ENCODE peak calls at places on chromosome 5, in nine cellular contexts. U is IMR-90, W is uterus, L is Peyer's patch, O is spleen, E is H1, D is gastrocnemius medialis, X is sigmoid colon, F is transverse colon. Q is an unnamed sample. For H3K27me3, the result is how much of the 10 kb centered on the place peaks cover.

GRCh38 chr5:2629035-2629434 is 122.4 kb downstream of the IRX2 start:
- DNase-seq in U (no peak), W (no peak), L (no peak), O (no peak), E (no peak), D (no peak), X (no peak), F (no peak), Q (no peak)

GRCh38 chr5:158051036-158051435 is 192.1 kb upstream of the CLINT1 start:
- DNase-seq in U (no peak), W (no peak), L (no peak), O (no peak), E (no peak), D (no peak), X (no peak), F (no peak), Q (no peak)

GRCh38 chr5:9194509-9194908 is 351.4 kb downstream of the SEMA5A start:
- DNase-seq in U (peak), W (no peak), L (no peak), O (no peak), E (no peak), D (no peak), X (no peak), F (no peak), Q (no peak)

GRCh38 chr5:40477856-40478546 is 201.7 kb upstream of the PTGER4 start:
- DNase-seq in U (peak), W (no peak), L (no peak), O (no peak), E (no peak), D (no peak), X (peak), F (no peak), Q (no peak)

GRCh38 chr5:174717826-174718455 is 6.4 kb upstream of the MSX2 start:
- DNase-seq in U (no peak), W (no peak), L (no peak), O (no peak), E (no peak), D (no peak), X (peak), F (no peak), Q (no peak)

GRCh38 chr5:71475788-71476384 is 20.4 kb downstream of the BDP1 start:
- DNase-seq in U (peak), W (no peak), L (no peak), O (no peak), E (no peak), D (no peak), X (no peak), F (no peak), Q (no peak)

GRCh38 chr5:171610686-171611085 is 174.9 kb upstream of the SMIM23 start:
- DNase-seq in U (no peak), W (no peak), L (no peak), O (no peak), E (no peak), D (no peak), X (no peak), F (no peak), Q (no peak)

GRCh38 chr5:94649874-94650273 is 31.4 kb downstream of the SLF1 start:
- DNase-seq in U (no peak), W (no peak), L (no peak), O (no peak), E (no peak), D (no peak), X (no peak), F (no peak), Q (no peak)

GRCh38 chr5:130035388-130035787 is 131.1 kb downstream of the CHSY3 start:
- DNase-seq in U (no peak), W (no peak), L (no peak), O (no peak), E (no peak), D (no peak), X (no peak), F (no peak), Q (no peak)

GRCh38 chr5:139638090-139638735 is 9.9 kb upstream of the CXXC5 start:
- DNase-seq in U (peak), W (peak), L (peak), O (peak), E (no peak), D (peak), X (peak), F (peak), Q (no peak)

GRCh38 chr5:172282277-172283019 is 1.1 kb downstream of the UBTD2 start:
- DNase-seq in U (peak), W (no peak), L (no peak), O (no peak), E (no peak), D (no peak), X (no peak), F (no peak), Q (no peak)

GRCh38 chr5:159765760-159766517 is 150.3 kb upstream of the ADRA1B start:
- DNase-seq in U (peak), W (no peak), L (no peak), O (no peak), E (no peak), D (no peak), X (no peak), F (no peak), Q (no peak)

GRCh38 chr5:55925181-55925580 is 69.6 kb downstream of the IL6ST start:
- DNase-seq in U (no peak), W (no peak), L (no peak), O (no peak), E (no peak), D (no peak), X (no peak), F (no peak), Q (no peak)

GRCh38 chr5:106205916-106206571 is 1464.7 kb downstream of the EFNA5 start:
- DNase-seq in U (no peak), W (no peak), L (no peak), O (peak), E (no peak), D (no peak), X (peak), F (no peak), Q (no peak)

GRCh38 chr5:39758426-39758825 is 333.6 kb upstream of the DAB2 start:
- DNase-seq in U (no peak), W (no peak), L (no peak), O (no peak), E (no peak), D (no peak), X (no peak), F (no peak), Q (no peak)

GRCh38 chr5:15013654-15014463 is 142.3 kb upstream of the ANKH start:
- DNase-seq in U (peak), W (no peak), L (no peak), O (no peak), E (no peak), D (no peak), X (no peak), F (no peak), Q (no peak)

DNA sequence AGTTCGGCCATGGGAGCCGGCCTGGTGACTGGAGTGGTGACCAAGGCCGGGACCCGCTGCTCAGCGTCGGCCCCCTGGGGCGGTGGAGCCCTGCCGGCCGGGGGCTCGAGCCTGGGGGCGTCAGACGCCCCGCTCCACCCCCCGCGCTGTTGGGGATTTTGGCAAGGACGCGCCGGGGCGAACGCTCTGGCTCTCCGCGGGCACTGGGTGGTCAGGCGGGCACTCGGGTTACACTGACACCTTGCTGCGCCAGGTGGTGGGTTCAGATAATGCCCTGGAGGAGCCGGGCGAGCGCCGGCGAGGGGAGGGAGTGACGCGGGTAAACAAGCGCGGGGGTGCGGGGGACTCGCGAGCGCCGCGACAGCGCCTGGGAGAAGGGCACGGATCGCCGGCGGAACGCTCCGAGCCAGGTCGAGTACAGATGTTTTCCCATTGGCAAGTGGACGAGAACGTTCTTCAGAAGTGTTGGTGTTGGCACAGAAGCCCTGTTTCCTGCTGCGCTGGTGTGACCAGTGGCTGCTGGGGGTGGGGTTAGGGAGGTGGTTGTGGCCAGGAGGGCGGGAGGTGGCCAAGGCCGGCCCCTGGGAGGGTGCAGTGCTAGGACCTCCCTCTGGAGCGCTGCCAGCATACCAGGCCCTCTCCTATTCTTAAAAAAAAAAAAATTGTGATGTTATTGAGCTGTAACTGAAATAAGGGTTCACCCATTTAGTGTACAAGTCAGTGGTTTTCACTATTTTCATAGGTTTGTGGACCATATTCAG is 773 bp downstream of the SQSTM1 start:
- DNase-seq in U (peak), W (peak), L (peak), O (peak), E (no peak), D (peak), X (peak), F (peak), Q (peak)
- TF ChIP-seq POLR2A in U (peak), W (peak), L (peak), O (peak), E (no peak), D (peak), X (peak), F (peak), Q (peak)

GRCh38 chr5:135535420-135535819 is 344 bp downstream of the NEUROG1 start:
- DNase-seq in U (no peak), W (no peak), L (no peak), O (no peak), E (no peak), D (no peak), X (no peak), F (no peak), Q (no peak)
- H3K27me3 ChIP-seq in U (half or more), W (under half), L (under half), O (under half), E (half or more), D (half or more), X (under half), F (half or more), Q (under half)

DNA sequence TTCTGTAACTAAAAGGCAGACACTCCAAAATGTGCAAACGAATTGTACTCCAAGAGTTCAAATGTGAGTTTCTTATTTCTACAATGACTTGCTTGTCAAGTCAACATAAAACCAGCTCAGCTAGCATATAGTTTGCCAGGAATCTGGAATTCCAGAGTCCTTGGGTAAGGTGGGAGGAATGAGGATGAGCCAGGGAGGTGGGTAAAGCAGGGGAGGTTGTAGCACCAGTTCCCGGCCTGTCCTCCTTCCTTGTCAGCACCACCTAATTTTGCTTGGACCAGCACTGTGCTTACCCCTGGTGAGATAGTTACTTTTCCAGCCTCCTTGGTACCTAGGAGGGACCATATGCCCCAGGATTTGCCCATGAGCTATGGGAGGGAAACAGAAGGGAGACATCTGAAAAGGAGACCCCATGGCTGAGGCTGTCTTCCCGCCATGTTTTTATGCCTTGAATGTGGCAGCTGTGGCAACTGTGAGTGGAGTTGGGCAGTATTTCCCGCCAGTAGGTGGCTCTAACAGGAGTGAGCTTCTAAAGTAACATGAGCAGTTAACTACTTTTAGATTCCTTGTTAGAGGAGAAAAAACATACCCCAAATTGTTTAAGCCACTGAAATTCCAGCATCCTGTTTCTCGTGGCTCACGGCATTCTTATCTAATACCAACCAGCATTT is 302.5 kb downstream of the TENT4A start:
- DNase-seq in U (no peak), W (no peak), L (no peak), O (no peak), E (peak), D (no peak), X (no peak), F (no peak), Q (no peak)
- TF ChIP-seq CTCF in U (no peak), W (no peak), L (no peak), O (no peak), E (peak), D (no peak), X (no peak), F (no peak), Q (no peak)

GRCh38 chr5:163437011-163437308 is 435 bp upstream of the CCNG1 start:
- DNase-seq in U (no peak), W (no peak), L (no peak), O (no peak), E (no peak), D (no peak), X (no peak), F (no peak), Q (no peak)
- TF ChIP-seq POLR2A in U (no peak), W (no peak), L (no peak), O (peak), E (peak), D (no peak), X (no peak), F (no peak), Q (no peak)

GRCh38 chr5:67996596-67996995 is 219.0 kb upstream of the PIK3R1 start:
- DNase-seq in U (no peak), W (no peak), L (no peak), O (no peak), E (no peak), D (no peak), X (no peak), F (no peak), Q (no peak)
- H3K27me3 ChIP-seq in U (under half), W (under half), L (under half), O (under half), E (under half), D (under half), X (under half), F (under half), Q (under half)

Q was measured in esophagus squamous epithelium.